ENCODE peak calls at places on chromosomes 7 and 10, in four cellular contexts. N, D, F and V are unnamed samples.

GRCh38 chr7:15291707-15292106 is 270.1 kb downstream of the AGMO start:
- DNase-seq in F (no peak), N (no peak), D (no peak), V (no peak)

GRCh38 chr7:100639995-100640394 is 1.4 kb downstream of the TFR2 start:
- DNase-seq in D (no peak), N (no peak), F (no peak), V (no peak)

GRCh38 chr10:19815478-19816419 is 483 bp upstream of the PLXDC2 start:
- DNase-seq in F (no peak), N (peak; percentile 82), D (peak; percentile 14), V (peak; percentile 18)

GRCh38 chr10:34731885-34732701 is 83.0 kb downstream of the PARD3 start:
- DNase-seq in N (no peak), F (no peak), D (no peak), V (no peak)

GRCh38 chr10:87979847-87980246 is 116.4 kb downstream of the PTEN start:
- DNase-seq in D (no peak), F (no peak), N (no peak), V (no peak)

GRCh38 chr10:30583778-30584415 is 45.7 kb downstream of the LYZL2 start:
- DNase-seq in F (peak; percentile 13), D (peak; percentile 12), N (no peak), V (peak; percentile 51)

GRCh38 chr10:96670786-96671185 is 49.5 kb downstream of the PIK3AP1 start:
- DNase-seq in N (no peak), F (no peak), D (no peak), V (no peak)

GRCh38 chr10:102135956-102136526 is 3.2 kb downstream of the PPRC1 start:
- DNase-seq in F (no peak), D (no peak), N (no peak), V (no peak)

GRCh38 chr7:138460649-138461607 is 869 bp downstream of the TRIM24 start:
- DNase-seq in F (peak; percentile 54), D (peak; percentile 42), N (peak; percentile 65), V (peak; percentile 80)